ENCODE peak calls at places on chromosomes 11 and 22, in five cellular contexts. Z, S, X, J and A are unnamed samples.

GRCh38 chr11:65355776-65356393 is 1.3 kb downstream of the TIGD3 start:
- DNase-seq in Z (no peak), S (no peak), X (no peak), J (no peak), A (no peak)

GRCh38 chr11:11731311-11732083 is 109.7 kb upstream of the GALNT18 start:
- DNase-seq in Z (no peak), S (peak; percentile 68), X (no peak), J (peak; percentile 78), A (peak; percentile 65)

GRCh38 chr22:36465232-36466021 is 16.0 kb downstream of the TXN2 start:
- DNase-seq in Z (peak; percentile 67), S (peak; percentile 86), X (no peak), J (peak; percentile 95), A (peak; percentile 95)

GRCh38 chr11:83047515-83048225 is 24.0 kb downstream of the RAB30 start:
- DNase-seq in Z (no peak), S (no peak), X (no peak), J (peak; percentile 58), A (no peak)

GRCh38 chr11:77155556-77156130 is 27.6 kb downstream of the MYO7A start:
- DNase-seq in Z (no peak), S (no peak), X (no peak), J (no peak), A (no peak)

GRCh38 chr11:111878385-111878765 is 590 bp downstream of the FDXACB1 start:
- DNase-seq in Z (peak; percentile 43), S (peak; percentile 3), X (peak; percentile 10), J (no peak), A (peak; percentile 45)

GRCh38 chr11:123163621-123164020 is 31.4 kb downstream of the CLMP start:
- DNase-seq in Z (no peak), S (no peak), X (no peak), J (no peak), A (no peak)

GRCh38 chr22:41197046-41197807 is 7.9 kb upstream of the L3MBTL2 start:
- DNase-seq in Z (peak; percentile 84), S (no peak), X (peak; percentile 85), J (peak; percentile 46), A (peak; percentile 59)

DNA sequence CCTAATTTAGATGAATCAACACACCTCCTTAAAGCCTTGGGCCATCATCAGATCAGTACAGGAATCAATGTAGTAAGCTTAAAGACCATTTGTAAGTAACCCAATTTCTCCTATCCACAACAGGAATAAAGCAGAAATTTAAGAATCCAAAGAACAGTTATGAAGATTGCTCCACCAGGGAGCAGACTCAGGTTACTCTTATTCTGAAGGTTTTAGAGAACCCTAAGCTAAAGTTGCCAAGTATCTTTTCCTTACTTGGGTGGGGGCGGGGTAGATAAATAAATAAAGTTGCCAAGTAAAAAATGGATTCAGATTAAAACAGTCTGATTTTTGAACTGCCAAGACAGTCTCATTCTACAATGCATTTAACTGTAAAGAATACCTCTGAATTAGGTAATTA is 18.1 kb downstream of the CKAP5 start:
- DNase-seq in Z (no peak), S (no peak), X (no peak), J (no peak), A (no peak)
- H3K79me2 ChIP-seq in Z (peaks cover 98% of the 10 kb centered on the region), S (peaks cover 100% of the 10 kb centered on the region), X (peaks cover 98% of the 10 kb centered on the region), J (peaks cover 94% of the 10 kb centered on the region), A (peaks cover 100% of the 10 kb centered on the region)

GRCh38 chr11:128421577-128421976 is 165.8 kb downstream of the ETS1 start:
- DNase-seq in Z (peak; percentile 44), S (no peak), X (no peak), J (peak; percentile 88), A (no peak)
- H2AFZ ChIP-seq in Z (no peak overlapping the region), S (no peak overlapping the region), X (no peak overlapping the region), J (no peak overlapping the region), A (no peak overlapping the region)

GRCh38 chr11:120120805-120121335 is 17.0 kb downstream of the TRIM29 start:
- DNase-seq in Z (no peak), S (no peak), X (no peak), J (no peak), A (no peak)

GRCh38 chr11:120123946-120124345 is 14.0 kb downstream of the TRIM29 start:
- DNase-seq in Z (no peak), S (no peak), X (no peak), J (no peak), A (peak; percentile 73)

GRCh38 chr11:120122921-120123683 is 14.8 kb downstream of the TRIM29 start:
- DNase-seq in Z (no peak), S (no peak), X (no peak), J (no peak), A (no peak)

GRCh38 chr11:120121336-120121735 is 16.6 kb downstream of the TRIM29 start:
- DNase-seq in Z (peak; percentile 30), S (no peak), X (no peak), J (no peak), A (peak; percentile 93)

DNA sequence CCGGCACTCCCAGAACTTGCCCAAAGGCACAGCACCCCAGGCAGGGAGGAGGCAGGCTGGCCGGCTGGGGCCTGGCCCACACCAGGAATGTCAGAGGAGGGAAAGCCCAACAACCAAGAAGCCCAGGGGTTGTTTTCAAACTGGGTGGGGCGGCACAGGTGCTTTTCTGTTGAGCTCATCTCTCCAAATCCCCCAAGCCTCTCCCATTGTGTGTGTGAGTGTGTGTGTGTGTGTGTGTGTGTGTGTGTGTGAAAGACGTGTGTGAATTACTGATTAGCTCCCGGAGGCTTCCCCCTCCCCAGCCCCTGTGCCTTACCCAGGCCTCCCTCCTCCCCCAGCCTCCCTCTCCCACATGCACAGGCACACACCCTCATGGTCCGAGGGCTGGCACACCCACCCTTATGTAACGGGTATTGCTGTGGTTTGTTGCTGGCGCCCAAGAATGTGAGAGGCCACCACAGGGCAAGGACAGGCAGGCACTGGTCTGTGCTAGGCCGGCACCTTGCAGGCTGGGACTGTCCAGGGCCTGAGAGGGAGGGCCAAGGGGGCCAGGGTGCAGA is 15.9 kb downstream of the TRIM29 start:
- DNase-seq in Z (peak; percentile 54), S (no peak), X (no peak), J (no peak), A (peak; percentile 89)
- H3K79me2 ChIP-seq in Z (no peaks in the 10 kb centered on the region), S (no peaks in the 10 kb centered on the region), X (no peaks in the 10 kb centered on the region), J (no peaks in the 10 kb centered on the region), A (no peaks in the 10 kb centered on the region)

GRCh38 chr11:38246451-38246850 is 1648.4 kb upstream of the RAG2 start:
- DNase-seq in Z (no peak), S (no peak), X (no peak), J (no peak), A (no peak)
- H2AFZ ChIP-seq in Z (no peak overlapping the region), S (no peak overlapping the region), X (no peak overlapping the region), J (no peak overlapping the region), A (no peak overlapping the region)